ENCODE peak calls at places on chromosome 13, in six cellular contexts. C is tibial nerve, U is adrenal gland, S is A549, D is vagina, E is stomach. X is an unnamed sample.

GRCh38 chr13:97422118-97423054 is 11.6 kb upstream of the RAP2A start:
- DNase-seq in U (peak; percentile 31), E (no peak), S (no peak), C (no peak), D (no peak), X (no peak)

GRCh38 chr13:80109313-80109712 is 231.6 kb downstream of the SPRY2 start:
- DNase-seq in S (no peak), E (no peak), D (no peak), C (no peak), U (no peak), X (no peak)

GRCh38 chr13:28117689-28118377 is 17.5 kb upstream of the FLT3 start:
- DNase-seq in S (no peak), U (peak; percentile 72), C (no peak), E (peak; percentile 46), D (no peak), X (peak; percentile 78)

GRCh38 chr13:95437561-95437960 is 115.0 kb upstream of the CLDN10 start:
- DNase-seq in S (peak; percentile 4), U (peak; percentile 16), E (no peak), C (no peak), D (no peak), X (no peak)

GRCh38 chr13:23547000-23547590 is 23.1 kb upstream of the TNFRSF19 start:
- DNase-seq in U (no peak), E (no peak), S (no peak), C (peak; percentile 27), D (no peak), X (peak; percentile 41)

GRCh38 chr13:26508885-26509284 is 48.6 kb upstream of the WASF3 start:
- DNase-seq in U (peak; percentile 93), C (peak; percentile 76), S (peak; percentile 11), E (peak; percentile 48), D (peak; percentile 95), X (no peak)

GRCh38 chr13:102012299-102013293 is 389.3 kb downstream of the FGF14 start:
- DNase-seq in U (no peak), C (no peak), E (no peak), S (no peak), D (no peak), X (no peak)

GRCh38 chr13:73607489-73608156 is 526.6 kb downstream of the KLF12 start:
- DNase-seq in E (no peak), D (no peak), S (no peak), C (no peak), U (no peak), X (no peak)

GRCh38 chr13:60431108-60431700 is 34.2 kb downstream of the TDRD3 start:
- DNase-seq in D (no peak), C (no peak), U (no peak), S (peak; percentile 60), E (no peak), X (no peak)

GRCh38 chr13:23500858-23501257 is 67.4 kb upstream of the SACS start:
- DNase-seq in S (peak; percentile 21), U (peak; percentile 44), E (no peak), C (no peak), D (no peak), X (no peak)

GRCh38 chr13:97223711-97224461 is 1.8 kb downstream of the MBNL2 start:
- DNase-seq in E (peak; percentile 42), C (no peak), D (no peak), S (peak; percentile 53), U (peak; percentile 79), X (peak; percentile 86)

GRCh38 chr13:49304763-49305695 is 57.3 kb downstream of the CDADC1 start:
- DNase-seq in C (no peak), U (no peak), D (peak; percentile 84), S (no peak), E (no peak), X (no peak)

GRCh38 chr13:22061806-22062391 is 391.0 kb downstream of the FGF9 start:
- DNase-seq in D (no peak), C (no peak), S (no peak), U (no peak), E (no peak), X (no peak)

GRCh38 chr13:47076536-47076935 is 179.7 kb upstream of the HTR2A start:
- DNase-seq in E (no peak), D (no peak), U (no peak), C (no peak), S (no peak), X (no peak)

GRCh38 chr13:46122304-46122703 is 17.5 kb upstream of the CPB2 start:
- DNase-seq in E (no peak), S (no peak), D (no peak), C (no peak), U (no peak), X (no peak)

GRCh38 chr13:33494596-33495214 is 209.2 kb upstream of the STARD13 start:
- DNase-seq in U (peak; percentile 30), S (peak; percentile 53), D (no peak), C (no peak), E (no peak), X (no peak)

GRCh38 chr13:69264362-69265334 is 843.0 kb upstream of the ATXN8OS start:
- DNase-seq in U (no peak), S (no peak), C (no peak), E (no peak), D (no peak), X (no peak)

GRCh38 chr13:103000157-103000556 is 66.1 kb downstream of the SLC10A2 start:
- DNase-seq in S (no peak), U (no peak), E (no peak), D (no peak), C (no peak), X (no peak)

GRCh38 chr13:100361504-100361903 is 227.1 kb downstream of the GGACT start:
- DNase-seq in E (no peak), S (no peak), U (no peak), D (no peak), C (no peak), X (no peak)

DNA sequence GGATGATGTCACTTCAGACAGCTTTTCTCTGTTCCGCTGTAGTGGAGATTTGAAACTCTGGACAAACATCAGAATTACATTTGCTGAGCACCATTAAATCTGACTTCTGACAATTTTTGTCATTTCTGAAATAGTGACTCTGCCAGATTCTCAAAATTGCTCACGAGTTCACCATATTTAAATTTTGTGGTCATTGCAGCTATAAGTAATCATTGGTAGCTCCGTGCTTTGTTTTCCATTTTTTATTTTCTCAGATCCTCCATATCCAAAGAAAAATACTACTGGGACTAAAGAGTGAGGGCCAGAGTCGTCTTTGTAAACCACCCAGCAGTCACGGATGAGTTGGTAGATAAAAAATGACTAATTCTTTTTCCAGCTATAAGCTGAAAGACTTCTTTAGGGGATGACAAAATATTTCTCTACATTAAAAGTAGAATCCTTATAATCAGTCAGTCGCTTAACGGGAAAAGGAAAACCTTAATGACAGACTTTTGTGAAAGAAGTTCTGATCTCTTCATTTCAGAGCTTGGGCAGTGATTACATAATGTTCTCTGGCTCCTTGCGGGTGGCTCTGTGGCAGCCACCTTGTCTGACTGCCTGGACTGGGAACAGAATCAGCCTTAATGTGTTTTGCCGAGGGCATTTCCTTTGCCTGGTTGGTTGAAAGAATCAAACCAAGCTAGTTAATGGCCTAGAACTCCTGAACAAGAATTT is 2.3 kb downstream of the ITM2B start:
- DNase-seq in C (no peak), E (peak; percentile 53), S (no peak), U (peak; percentile 56), D (no peak), X (peak; percentile 62)
- H3K27ac ChIP-seq in C (peak overlapping the region; percentile 99), E (peak overlapping the region; percentile 58), S (no peak overlapping the region), U (peak overlapping the region; percentile 100), D (peak overlapping the region; percentile 99), X (peak overlapping the region; percentile 100)

DNA sequence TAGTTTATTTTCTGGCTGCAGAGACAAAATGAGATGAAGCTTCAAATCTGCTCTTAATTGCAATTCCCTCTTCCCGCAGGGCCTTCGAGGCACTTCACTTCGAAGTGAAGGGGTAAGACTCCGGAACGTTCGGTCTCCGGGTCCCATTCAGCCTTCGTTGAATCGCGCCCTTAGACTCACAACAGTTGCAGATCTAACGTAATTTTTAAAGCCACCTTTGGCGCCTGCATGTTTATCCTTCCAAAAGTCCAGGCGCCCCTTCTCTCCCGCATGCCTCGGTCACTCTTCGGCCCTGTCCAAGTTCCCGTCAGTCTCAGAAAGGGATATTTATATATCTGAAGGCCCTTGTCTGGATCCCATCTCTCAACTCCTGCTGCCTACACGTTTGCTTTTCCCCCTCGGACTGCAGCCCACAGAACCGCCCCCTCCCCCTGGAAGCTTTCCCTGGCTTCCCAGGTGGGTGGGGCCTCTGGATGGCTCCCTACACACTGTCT is 912 bp upstream of the KCTD12 start:
- DNase-seq in E (no peak), C (no peak), D (no peak), U (no peak), S (no peak), X (peak; percentile 50)
- H3K4me1 ChIP-seq in E (peaks cover 44% of the 10 kb centered on the region), C (no peaks in the 10 kb centered on the region), D (peaks cover 5% of the 10 kb centered on the region), U (peaks cover 25% of the 10 kb centered on the region), S (no peaks in the 10 kb centered on the region), X (peaks cover 7% of the 10 kb centered on the region)

GRCh38 chr13:35475960-35476943 is at the start of gene MAB21L1:
- DNase-seq in D (no peak), S (no peak), C (peak; percentile 46), E (peak; percentile 38), U (no peak), X (no peak)
- TF ChIP-seq POLR2A in D (no peak), S (no peak), C (peak; percentile 57), E (no peak), U (no peak), X (no peak)

GRCh38 chr13:51728275-51728673 is 75.7 kb downstream of the DHRS12 start:
- DNase-seq in U (no peak), D (no peak), C (no peak), E (no peak), S (no peak), X (no peak)

GRCh38 chr13:51728972-51729371 is 75.0 kb downstream of the DHRS12 start:
- DNase-seq in C (no peak), U (no peak), S (no peak), D (no peak), E (no peak), X (no peak)

GRCh38 chr13:51726446-51727185 is 77.3 kb downstream of the DHRS12 start:
- DNase-seq in E (no peak), C (no peak), S (no peak), U (peak; percentile 29), D (no peak), X (no peak)

GRCh38 chr13:51729853-51730553 is 74.0 kb downstream of the DHRS12 start:
- DNase-seq in S (peak; percentile 21), E (no peak), D (no peak), C (no peak), U (peak; percentile 77), X (no peak)

GRCh38 chr13:51727634-51728274 is 76.2 kb downstream of the DHRS12 start:
- DNase-seq in C (no peak), S (no peak), D (no peak), E (no peak), U (no peak), X (no peak)
- H3K27ac ChIP-seq in C (no peak overlapping the region), S (peak overlapping the region; percentile 83), D (no peak overlapping the region), E (no peak overlapping the region), U (peak overlapping the region; percentile 3), X (no peak overlapping the region)

DNA sequence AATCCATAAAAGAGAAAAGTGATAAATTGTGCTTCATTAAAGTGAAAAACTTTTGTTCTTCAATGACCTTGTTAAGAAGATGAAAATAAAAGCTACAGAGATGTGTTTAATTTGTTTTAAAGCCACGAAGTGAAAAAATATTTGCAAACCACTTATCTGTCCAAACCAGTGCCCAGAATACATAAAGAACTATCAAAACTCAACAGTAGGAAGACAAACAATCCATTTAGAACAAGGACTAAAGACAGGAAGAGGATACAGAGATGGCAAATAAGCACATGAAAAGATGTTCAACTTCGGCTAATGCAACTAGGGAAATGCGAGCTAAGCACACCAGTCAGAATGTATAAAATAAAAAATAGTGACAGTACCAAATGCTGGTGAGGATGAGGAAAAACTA is 15.0 kb downstream of the GJB6 start:
- DNase-seq in E (no peak), D (no peak), S (no peak), C (no peak), U (no peak), X (no peak)
- H3K4me1 ChIP-seq in E (no peaks in the 10 kb centered on the region), D (no peaks in the 10 kb centered on the region), S (no peaks in the 10 kb centered on the region), C (no peaks in the 10 kb centered on the region), U (no peaks in the 10 kb centered on the region), X (no peaks in the 10 kb centered on the region)